ENCODE peak calls at places on chromosome 1, in nine cellular contexts. One of them, this sample, is unnamed.

GRCh38 chr1:209248649-209249279 is 334.8 kb upstream of the CAMK1G start:
- DNase-seq in NCI-H69: peak
- DNase-seq in GM18507: peak
- DNase-seq in DMS153: peak
- DNase-seq in activated naive CD4-positive, alpha-beta T cell treated with anti-CD3 and anti-CD28 coated beads, Interleukin-2, amount 10 ng/mL, durations not matched to agents 7 days and 5 days: peak
- DNase-seq in nephron progenitor cell: peak
- DNase-seq in T47D: peak
- DNase-seq in NCI-H774: peak
- DNase-seq in ovary: no peak
- DNase-seq in this sample: peak

GRCh38 chr1:44045064-44045463 is 13.8 kb upstream of the SLC6A9 start:
- DNase-seq in NCI-H69: no peak
- DNase-seq in GM18507: no peak
- DNase-seq in DMS153: no peak
- DNase-seq in activated naive CD4-positive, alpha-beta T cell treated with anti-CD3 and anti-CD28 coated beads, Interleukin-2, amount 10 ng/mL, durations not matched to agents 7 days and 5 days: no peak
- DNase-seq in nephron progenitor cell: no peak
- DNase-seq in T47D: no peak
- DNase-seq in NCI-H774: no peak
- DNase-seq in ovary: no peak
- DNase-seq in this sample: no peak

GRCh38 chr1:93723733-93724270 is 42.2 kb upstream of the BCAR3 start:
- DNase-seq in NCI-H69: no peak
- DNase-seq in GM18507: no peak
- DNase-seq in DMS153: no peak
- DNase-seq in activated naive CD4-positive, alpha-beta T cell treated with anti-CD3 and anti-CD28 coated beads, Interleukin-2, amount 10 ng/mL, durations not matched to agents 7 days and 5 days: no peak
- DNase-seq in nephron progenitor cell: no peak
- DNase-seq in T47D: no peak
- DNase-seq in NCI-H774: no peak
- DNase-seq in ovary: no peak
- DNase-seq in this sample: no peak

GRCh38 chr1:175887981-175888428 is 144.6 kb upstream of the TNR start:
- DNase-seq in NCI-H69: peak
- DNase-seq in GM18507: peak
- DNase-seq in DMS153: peak
- DNase-seq in activated naive CD4-positive, alpha-beta T cell treated with anti-CD3 and anti-CD28 coated beads, Interleukin-2, amount 10 ng/mL, durations not matched to agents 7 days and 5 days: peak
- DNase-seq in nephron progenitor cell: peak
- DNase-seq in T47D: peak
- DNase-seq in NCI-H774: peak
- DNase-seq in ovary: no peak
- DNase-seq in this sample: no peak

GRCh38 chr1:51690285-51690961 is 73.5 kb downstream of the OSBPL9 start:
- DNase-seq in NCI-H69: peak
- DNase-seq in GM18507: no peak
- DNase-seq in DMS153: peak
- DNase-seq in activated naive CD4-positive, alpha-beta T cell treated with anti-CD3 and anti-CD28 coated beads, Interleukin-2, amount 10 ng/mL, durations not matched to agents 7 days and 5 days: no peak
- DNase-seq in nephron progenitor cell: no peak
- DNase-seq in T47D: no peak
- DNase-seq in NCI-H774: peak
- DNase-seq in ovary: no peak
- DNase-seq in this sample: no peak

GRCh38 chr1:244369256-244370057 is 82.3 kb downstream of the ADSS2 start:
- DNase-seq in NCI-H69: peak
- DNase-seq in GM18507: no peak
- DNase-seq in DMS153: peak
- DNase-seq in activated naive CD4-positive, alpha-beta T cell treated with anti-CD3 and anti-CD28 coated beads, Interleukin-2, amount 10 ng/mL, durations not matched to agents 7 days and 5 days: no peak
- DNase-seq in nephron progenitor cell: no peak
- DNase-seq in T47D: no peak
- DNase-seq in NCI-H774: peak
- DNase-seq in ovary: no peak
- DNase-seq in this sample: no peak

GRCh38 chr1:200969726-200970521 is 53.6 kb downstream of the KIF21B start:
- DNase-seq in NCI-H69: no peak
- DNase-seq in GM18507: peak
- DNase-seq in DMS153: no peak
- DNase-seq in activated naive CD4-positive, alpha-beta T cell treated with anti-CD3 and anti-CD28 coated beads, Interleukin-2, amount 10 ng/mL, durations not matched to agents 7 days and 5 days: no peak
- DNase-seq in nephron progenitor cell: no peak
- DNase-seq in T47D: peak
- DNase-seq in NCI-H774: no peak
- DNase-seq in ovary: no peak
- DNase-seq in this sample: peak

GRCh38 chr1:12629521-12629956 is 11.5 kb upstream of the DHRS3 start:
- DNase-seq in NCI-H69: peak
- DNase-seq in GM18507: no peak
- DNase-seq in DMS153: no peak
- DNase-seq in activated naive CD4-positive, alpha-beta T cell treated with anti-CD3 and anti-CD28 coated beads, Interleukin-2, amount 10 ng/mL, durations not matched to agents 7 days and 5 days: no peak
- DNase-seq in nephron progenitor cell: no peak
- DNase-seq in T47D: no peak
- DNase-seq in NCI-H774: no peak
- DNase-seq in ovary: no peak
- DNase-seq in this sample: no peak

GRCh38 chr1:14924455-14925325 is 228.9 kb upstream of the TMEM51 start:
- DNase-seq in NCI-H69: peak
- DNase-seq in GM18507: no peak
- DNase-seq in DMS153: no peak
- DNase-seq in activated naive CD4-positive, alpha-beta T cell treated with anti-CD3 and anti-CD28 coated beads, Interleukin-2, amount 10 ng/mL, durations not matched to agents 7 days and 5 days: peak
- DNase-seq in nephron progenitor cell: peak
- DNase-seq in T47D: peak
- DNase-seq in NCI-H774: no peak
- DNase-seq in ovary: peak
- DNase-seq in this sample: no peak

GRCh38 chr1:41633764-41634163 is 149.3 kb upstream of the EDN2 start:
- DNase-seq in NCI-H69: no peak
- DNase-seq in GM18507: no peak
- DNase-seq in DMS153: no peak
- DNase-seq in activated naive CD4-positive, alpha-beta T cell treated with anti-CD3 and anti-CD28 coated beads, Interleukin-2, amount 10 ng/mL, durations not matched to agents 7 days and 5 days: no peak
- DNase-seq in nephron progenitor cell: no peak
- DNase-seq in T47D: peak
- DNase-seq in NCI-H774: no peak
- DNase-seq in ovary: no peak
- DNase-seq in this sample: no peak

GRCh38 chr1:162206300-162206699 is 136.8 kb downstream of the NOS1AP start:
- DNase-seq in NCI-H69: peak
- DNase-seq in GM18507: no peak
- DNase-seq in DMS153: peak
- DNase-seq in activated naive CD4-positive, alpha-beta T cell treated with anti-CD3 and anti-CD28 coated beads, Interleukin-2, amount 10 ng/mL, durations not matched to agents 7 days and 5 days: no peak
- DNase-seq in nephron progenitor cell: no peak
- DNase-seq in T47D: no peak
- DNase-seq in NCI-H774: peak
- DNase-seq in ovary: no peak
- DNase-seq in this sample: no peak

GRCh38 chr1:71658295-71658694 is 577.5 kb upstream of the ZRANB2 start:
- DNase-seq in NCI-H69: no peak
- DNase-seq in GM18507: no peak
- DNase-seq in DMS153: no peak
- DNase-seq in activated naive CD4-positive, alpha-beta T cell treated with anti-CD3 and anti-CD28 coated beads, Interleukin-2, amount 10 ng/mL, durations not matched to agents 7 days and 5 days: no peak
- DNase-seq in nephron progenitor cell: no peak
- DNase-seq in T47D: no peak
- DNase-seq in NCI-H774: no peak
- DNase-seq in ovary: no peak
- DNase-seq in this sample: no peak

GRCh38 chr1:219292989-219293388 is 119.3 kb downstream of the LYPLAL1 start:
- DNase-seq in NCI-H69: no peak
- DNase-seq in GM18507: no peak
- DNase-seq in DMS153: no peak
- DNase-seq in activated naive CD4-positive, alpha-beta T cell treated with anti-CD3 and anti-CD28 coated beads, Interleukin-2, amount 10 ng/mL, durations not matched to agents 7 days and 5 days: no peak
- DNase-seq in nephron progenitor cell: no peak
- DNase-seq in T47D: no peak
- DNase-seq in NCI-H774: no peak
- DNase-seq in ovary: no peak
- DNase-seq in this sample: no peak

GRCh38 chr1:198771562-198772153 is 132.8 kb downstream of the PTPRC start:
- DNase-seq in NCI-H69: peak
- DNase-seq in GM18507: no peak
- DNase-seq in DMS153: no peak
- DNase-seq in activated naive CD4-positive, alpha-beta T cell treated with anti-CD3 and anti-CD28 coated beads, Interleukin-2, amount 10 ng/mL, durations not matched to agents 7 days and 5 days: no peak
- DNase-seq in nephron progenitor cell: peak
- DNase-seq in T47D: peak
- DNase-seq in NCI-H774: peak
- DNase-seq in ovary: no peak
- DNase-seq in this sample: no peak

GRCh38 chr1:175071544-175071943 is 3.9 kb downstream of the TNN start:
- DNase-seq in NCI-H69: no peak
- DNase-seq in GM18507: no peak
- DNase-seq in DMS153: no peak
- DNase-seq in activated naive CD4-positive, alpha-beta T cell treated with anti-CD3 and anti-CD28 coated beads, Interleukin-2, amount 10 ng/mL, durations not matched to agents 7 days and 5 days: no peak
- DNase-seq in nephron progenitor cell: no peak
- DNase-seq in T47D: no peak
- DNase-seq in NCI-H774: no peak
- DNase-seq in ovary: no peak
- DNase-seq in this sample: no peak

GRCh38 chr1:225449261-225449660 is 21.4 kb upstream of the LBR start:
- DNase-seq in NCI-H69: no peak
- DNase-seq in GM18507: no peak
- DNase-seq in DMS153: no peak
- DNase-seq in activated naive CD4-positive, alpha-beta T cell treated with anti-CD3 and anti-CD28 coated beads, Interleukin-2, amount 10 ng/mL, durations not matched to agents 7 days and 5 days: no peak
- DNase-seq in nephron progenitor cell: no peak
- DNase-seq in T47D: no peak
- DNase-seq in NCI-H774: no peak
- DNase-seq in ovary: peak
- DNase-seq in this sample: no peak